ENCODE peak calls at places on chromosomes 3 and 15, in four cellular contexts. Q, O, X and J are unnamed samples.

GRCh38 chr3:170352936-170353335 is 4.6 kb upstream of the SKIL start:
- DNase-seq in Q (no peak), O (no peak), X (no peak), J (no peak)

GRCh38 chr3:42572278-42572677 is 9.5 kb downstream of the SEC22C start:
- DNase-seq in Q (no peak), O (peak), X (no peak), J (peak)

GRCh38 chr3:197002701-197003454 is 26.7 kb downstream of the MELTF start:
- DNase-seq in Q (peak), O (peak), X (peak), J (peak)

GRCh38 chr3:66200786-66201185 is 20.0 kb upstream of the SLC25A26 start:
- DNase-seq in Q (no peak), O (no peak), X (no peak), J (no peak)

GRCh38 chr3:25493246-25493645 is 65.2 kb downstream of the RARB start:
- DNase-seq in Q (no peak), O (no peak), X (no peak), J (no peak)

GRCh38 chr3:155232605-155233004 is 60.9 kb downstream of the STRIT1 start:
- DNase-seq in Q (no peak), O (peak), X (no peak), J (no peak)

GRCh38 chr3:140186421-140186920 is 251.5 kb downstream of the CLSTN2 start:
- DNase-seq in Q (no peak), O (peak), X (no peak), J (peak)

GRCh38 chr3:149815318-149815717 is 2.3 kb downstream of the RNF13 start:
- DNase-seq in Q (no peak), O (no peak), X (no peak), J (no peak)

GRCh38 chr15:88852476-88852875 is 42.9 kb downstream of the HAPLN3 start:
- DNase-seq in Q (no peak), O (no peak), X (no peak), J (no peak)

GRCh38 chr3:141076821-141077571 is 25.8 kb downstream of the SPSB4 start:
- DNase-seq in Q (peak), O (no peak), X (peak), J (peak)

GRCh38 chr15:67174864-67175573 is 79.4 kb downstream of the AAGAB start:
- DNase-seq in Q (no peak), O (peak), X (no peak), J (no peak)

GRCh38 chr3:41660510-41660909 is 301.4 kb downstream of the ULK4 start:
- DNase-seq in Q (no peak), O (no peak), X (no peak), J (no peak)

GRCh38 chr15:89524184-89524583 is 27.8 kb upstream of the RHCG start:
- DNase-seq in Q (no peak), O (no peak), X (no peak), J (no peak)

GRCh38 chr3:141650783-141651182 is 87.3 kb upstream of the RNF7 start:
- DNase-seq in Q (no peak), O (no peak), X (no peak), J (no peak)

GRCh38 chr15:98177950-98178848 is 217.7 kb downstream of the ARRDC4 start:
- DNase-seq in Q (no peak), O (peak), X (peak), J (peak)
- TF ChIP-seq CTCF in Q (peak), O (peak), X (peak), J (peak)

DNA sequence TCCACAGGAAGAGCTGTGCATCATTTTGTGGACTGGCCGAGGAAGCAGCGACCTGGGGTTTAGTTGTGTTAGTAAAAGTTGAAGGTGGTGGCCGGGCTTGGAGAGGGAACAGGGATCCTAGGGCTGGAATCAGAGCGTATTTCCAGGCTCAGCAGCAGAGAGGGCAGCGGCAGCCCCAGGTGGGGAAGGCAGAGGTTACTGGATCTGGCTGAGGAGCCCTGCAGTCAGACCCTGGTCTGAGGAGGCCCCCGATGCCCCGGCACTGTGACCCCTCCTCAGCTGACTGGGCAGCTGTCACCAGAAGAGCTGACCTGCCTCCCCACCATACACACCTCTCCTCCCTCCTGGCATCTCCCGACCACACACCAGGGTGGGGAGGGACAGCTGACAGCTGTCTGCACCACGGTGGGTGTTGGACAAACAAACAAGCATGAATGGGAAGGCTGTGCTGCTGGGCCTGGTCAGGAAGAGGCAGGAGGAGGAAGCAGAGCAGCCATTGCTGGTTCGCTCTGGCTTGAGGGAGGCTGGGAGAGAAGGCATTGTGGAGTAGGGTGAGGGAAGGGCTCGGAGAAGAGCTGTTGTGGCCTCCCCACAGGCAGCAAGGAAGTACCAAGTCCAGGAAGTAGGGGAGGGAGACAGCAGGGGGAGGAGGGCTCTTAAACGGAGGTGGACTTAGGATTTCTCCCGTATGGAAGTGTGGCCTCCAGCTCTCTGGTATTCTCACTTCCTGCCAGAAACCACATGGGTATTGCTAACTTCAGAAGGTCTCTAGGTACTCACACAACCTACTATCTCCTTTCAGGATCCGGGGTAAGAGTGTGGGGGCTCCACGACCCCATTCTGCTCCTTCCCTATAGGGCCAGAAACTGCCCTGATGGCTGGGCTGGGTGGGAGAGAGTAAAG is 49.5 kb upstream of the HACD2 start:
- DNase-seq in Q (no peak), O (no peak), X (no peak), J (no peak)
- H3K27ac ChIP-seq in Q (peak), O (no peak), X (no peak), J (peak)

DNA sequence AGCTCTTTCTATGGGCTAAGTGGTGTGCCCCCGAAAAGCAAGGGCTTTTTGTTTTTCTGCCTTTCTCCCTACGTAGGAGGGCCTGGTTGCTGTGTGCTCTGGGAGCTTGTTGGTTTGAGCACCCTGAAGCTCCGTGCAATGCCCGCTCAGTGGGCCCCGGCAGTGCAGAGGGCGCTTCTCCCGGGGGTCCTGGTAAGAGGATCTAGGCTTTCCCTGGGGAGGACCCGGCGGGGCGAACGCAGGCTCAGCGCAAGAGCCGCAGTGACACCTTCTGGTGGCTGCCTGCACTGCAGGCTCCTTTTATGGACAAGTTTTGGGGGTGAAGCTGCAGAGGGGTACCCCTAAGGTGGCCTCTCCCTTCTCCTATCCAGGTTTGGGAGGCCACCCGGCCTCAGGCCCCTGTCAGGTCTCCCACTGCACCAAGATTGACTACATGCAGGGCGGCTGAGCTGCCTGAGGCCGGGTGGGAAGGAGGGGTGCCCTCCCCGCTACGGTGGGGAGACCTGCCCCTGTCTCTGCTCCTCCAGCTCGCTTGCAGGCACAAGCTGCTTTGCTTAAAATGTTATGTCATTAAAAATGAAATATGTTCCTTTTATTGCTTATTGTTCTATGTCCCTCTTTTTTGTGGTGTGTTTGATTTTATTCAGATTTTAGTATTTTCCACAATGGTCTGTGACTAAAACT is 387.9 kb downstream of the GABRG3 start:
- DNase-seq in Q (no peak), O (peak), X (peak), J (peak)
- TF ChIP-seq CTCF in Q (peak), O (peak), X (peak), J (peak)

GRCh38 chr3:188397766-188398705 is 244.1 kb downstream of the LPP start:
- DNase-seq in Q (peak), O (no peak), X (no peak), J (peak)
- H3K27ac ChIP-seq in Q (peak), O (no peak), X (no peak), J (peak)

GRCh38 chr3:10280571-10280970 is 12.2 kb downstream of the GHRL start:
- DNase-seq in Q (peak), O (no peak), X (no peak), J (no peak)

GRCh38 chr3:10278501-10278900 is 14.2 kb downstream of the GHRL start:
- DNase-seq in Q (peak), O (no peak), X (no peak), J (no peak)

GRCh38 chr3:10281951-10282350 is 10.8 kb downstream of the GHRL start:
- DNase-seq in Q (no peak), O (no peak), X (no peak), J (no peak)

GRCh38 chr3:10279384-10280176 is 13.2 kb downstream of the GHRL start:
- DNase-seq in Q (peak), O (no peak), X (no peak), J (no peak)

DNA sequence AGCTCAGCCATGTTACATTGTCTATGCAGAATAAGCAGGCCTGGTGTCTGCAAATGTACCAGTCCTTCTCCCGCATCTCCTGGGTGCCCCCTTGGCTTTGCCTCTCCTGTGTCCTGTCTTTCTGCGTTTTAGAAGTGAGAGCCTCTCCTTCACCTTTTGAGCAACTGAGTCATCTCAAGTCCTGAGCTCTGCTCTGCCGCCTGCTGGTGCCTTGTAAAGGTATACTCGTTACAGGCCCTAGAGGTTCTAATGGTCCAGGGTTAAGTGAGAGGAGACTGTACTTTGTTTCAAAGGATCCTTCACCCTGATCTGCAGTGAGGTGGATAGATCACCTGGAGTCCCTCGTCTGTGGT is 12.6 kb downstream of the GHRL start:
- DNase-seq in Q (peak), O (no peak), X (no peak), J (no peak)
- TF ChIP-seq CTCF in Q (no peak), O (no peak), X (no peak), J (peak)

GRCh38 chr3:107361633-107362032 is 15.6 kb upstream of the CCDC54 start:
- DNase-seq in Q (no peak), O (no peak), X (no peak), J (no peak)

GRCh38 chr3:107356706-107357105 is 20.5 kb upstream of the CCDC54 start:
- DNase-seq in Q (no peak), O (no peak), X (no peak), J (no peak)
- H3K27ac ChIP-seq in Q (no peak), O (no peak), X (no peak), J (no peak)

GRCh38 chr3:99172736-99173657 is 271.5 kb upstream of the DCBLD2 start:
- DNase-seq in Q (peak), O (peak), X (no peak), J (peak)
- TF ChIP-seq CTCF in Q (peak), O (peak), X (peak), J (peak)

DNA sequence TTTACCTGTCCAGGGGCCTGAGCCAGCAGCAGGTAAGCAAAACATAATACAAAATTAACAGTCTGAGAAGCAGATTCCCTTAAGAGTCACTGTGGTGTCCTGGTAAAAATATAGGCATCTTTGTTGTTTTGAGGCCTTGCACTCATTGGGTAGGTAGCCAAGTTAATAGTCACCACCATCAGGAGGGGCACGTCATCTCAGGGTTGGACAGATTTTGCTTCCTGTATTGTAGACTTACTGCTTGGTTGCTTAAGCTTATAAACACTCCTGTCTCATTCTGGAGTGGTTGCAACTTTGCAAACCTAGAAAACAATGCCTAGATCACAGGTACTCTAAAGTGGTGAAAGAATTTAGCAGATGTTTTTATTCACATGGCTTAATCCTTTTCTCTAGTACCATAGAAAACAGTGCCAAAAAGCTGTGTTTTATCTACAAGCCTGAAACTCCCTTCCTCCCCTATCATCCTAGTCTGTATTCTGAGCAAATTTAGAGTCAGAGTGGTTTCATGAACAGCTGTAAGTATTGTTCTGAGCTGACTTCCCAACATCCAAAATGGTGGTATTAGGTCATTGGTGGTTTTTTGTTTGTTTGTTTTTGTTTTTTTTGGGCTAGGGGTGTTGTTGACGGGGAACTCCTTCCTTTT is 201.8 kb downstream of the AKAP13 start:
- DNase-seq in Q (peak), O (no peak), X (no peak), J (no peak)
- H3K27ac ChIP-seq in Q (peak), O (no peak), X (peak), J (peak)

DNA sequence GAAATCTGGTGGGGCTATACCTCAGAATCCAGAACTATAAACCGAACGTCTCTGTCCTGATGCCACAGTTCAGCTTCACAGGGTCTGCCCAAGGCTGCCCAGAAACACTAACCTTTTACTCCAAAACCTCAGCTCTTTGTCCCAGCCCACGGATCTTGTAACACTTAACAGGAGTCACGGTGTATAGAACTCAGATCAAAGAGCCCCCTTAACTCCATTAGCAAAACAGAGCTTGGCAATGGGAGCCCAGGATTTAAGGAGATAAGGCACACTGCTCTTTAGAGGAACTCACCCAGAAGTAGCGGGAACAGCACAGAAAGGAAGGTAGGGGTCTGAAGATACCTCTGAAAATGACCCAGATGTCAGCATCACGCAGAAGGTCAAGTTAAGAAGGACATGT is 68.8 kb upstream of the SOX14 start:
- DNase-seq in Q (no peak), O (no peak), X (no peak), J (no peak)
- TF ChIP-seq CTCF in Q (no peak), O (no peak), X (no peak), J (no peak)

GRCh38 chr3:11517601-11518000 is 126.1 kb downstream of the VGLL4 start:
- DNase-seq in Q (no peak), O (no peak), X (no peak), J (no peak)

GRCh38 chr3:11523793-11524160 is 119.9 kb downstream of the VGLL4 start:
- DNase-seq in Q (peak), O (no peak), X (no peak), J (no peak)

GRCh38 chr3:11522398-11522715 is 121.4 kb downstream of the VGLL4 start:
- DNase-seq in Q (no peak), O (no peak), X (no peak), J (no peak)

GRCh38 chr3:11521167-11521566 is 122.5 kb downstream of the VGLL4 start:
- DNase-seq in Q (no peak), O (no peak), X (no peak), J (no peak)

DNA sequence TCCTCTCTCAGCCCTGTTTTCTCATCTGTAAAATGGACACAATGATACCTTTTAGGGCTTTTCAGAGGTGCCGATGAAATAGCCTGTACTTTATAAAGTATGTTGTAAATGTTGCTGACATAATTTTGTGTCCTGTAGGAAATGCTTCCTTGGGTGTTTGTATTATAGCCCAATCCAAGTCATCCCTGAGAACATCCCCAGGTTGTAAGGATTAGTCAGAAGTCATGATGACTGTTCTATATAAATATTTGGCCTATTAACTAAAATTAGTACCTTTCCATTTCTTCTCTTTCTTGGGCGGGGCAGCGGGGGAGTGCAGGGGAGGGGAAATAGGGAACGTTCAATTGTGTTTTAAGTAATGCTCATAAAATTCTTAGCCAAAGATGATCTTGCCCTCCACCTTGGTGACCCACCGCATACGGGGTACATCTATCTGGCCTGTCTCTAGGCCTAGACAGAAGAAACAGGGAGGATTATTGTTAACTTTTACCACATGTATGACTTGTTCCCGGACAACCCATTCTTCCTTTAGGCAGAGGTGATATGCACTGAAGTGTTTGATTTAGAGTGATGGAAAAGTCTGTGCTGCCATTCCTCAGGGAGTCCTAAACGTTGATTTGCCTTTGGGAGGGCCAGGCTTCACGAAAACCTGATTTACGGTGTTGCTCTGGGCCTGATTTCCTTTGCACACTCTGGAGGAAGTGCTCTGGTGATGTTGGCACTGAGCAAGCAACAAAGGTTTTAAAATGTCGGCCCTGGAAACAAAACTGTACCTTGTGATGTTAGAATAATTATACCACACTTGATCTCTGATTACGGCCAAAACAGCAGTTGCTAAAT is 120.5 kb downstream of the VGLL4 start:
- DNase-seq in Q (peak), O (no peak), X (no peak), J (no peak)
- H3K27ac ChIP-seq in Q (no peak), O (no peak), X (no peak), J (no peak)